ENCODE peak calls at places on chromosomes 7 and 10, in nine cellular contexts. B is HepG2, I is endothelial cell of umbilical vein, M is HCT116, D is Panc1, G is stomach, A is suprapubic skin, V is sigmoid colon, R is HL-60. T is an unnamed sample.

GRCh38 chr10:323651-324293 is 188.5 kb downstream of the ZMYND11 start:
- DNase-seq in B (peak; percentile 45), I (peak; percentile 92), M (peak; percentile 72), D (peak; percentile 85), G (peak; percentile 53), A (peak; percentile 90), V (peak; percentile 88), R (peak; percentile 48), T (peak; percentile 52)

GRCh38 chr10:24851595-24851994 is 100.8 kb downstream of the PRTFDC1 start:
- DNase-seq in B (no peak), I (peak; percentile 96), M (no peak), D (no peak), G (peak; percentile 81), A (no peak), V (no peak), R (no peak), T (peak; percentile 54)

GRCh38 chr7:15891151-15891842 is 204.8 kb upstream of the MEOX2 start:
- DNase-seq in B (no peak), I (peak; percentile 46), M (no peak), D (no peak), G (no peak), A (no peak), V (no peak), R (no peak), T (no peak)

GRCh38 chr7:66043681-66044497 is 31.7 kb upstream of the ASL start:
- DNase-seq in B (no peak), I (peak; percentile 33), M (no peak), D (no peak), G (peak; percentile 78), A (no peak), V (peak; percentile 69), R (peak; percentile 59), T (peak; percentile 72)

GRCh38 chr7:105800442-105800841 is 76.0 kb downstream of the ATXN7L1 start:
- DNase-seq in B (no peak), I (no peak), M (no peak), D (no peak), G (no peak), A (no peak), V (no peak), R (no peak), T (no peak)

GRCh38 chr7:14821757-14822480 is 80.6 kb downstream of the DGKB start:
- DNase-seq in B (no peak), I (no peak), M (no peak), D (no peak), G (no peak), A (no peak), V (no peak), R (no peak), T (no peak)

GRCh38 chr7:116511552-116512523 is 12.3 kb downstream of the CAV2 start:
- DNase-seq in B (peak; percentile 10), I (peak; percentile 96), M (peak; percentile 85), D (peak; percentile 96), G (no peak), A (no peak), V (no peak), R (no peak), T (no peak)

GRCh38 chr7:110880971-110881370 is 210.0 kb upstream of the LRRN3 start:
- DNase-seq in B (no peak), I (no peak), M (no peak), D (no peak), G (no peak), A (no peak), V (no peak), R (no peak), T (no peak)

GRCh38 chr10:17206210-17206709 is 4.8 kb upstream of the TRDMT1 start:
- DNase-seq in B (no peak), I (peak; percentile 42), M (no peak), D (no peak), G (no peak), A (no peak), V (no peak), R (peak; percentile 23), T (no peak)

GRCh38 chr7:147013820-147014219 is 897.2 kb downstream of the CNTNAP2 start:
- DNase-seq in B (no peak), I (no peak), M (no peak), D (no peak), G (no peak), A (no peak), V (no peak), R (no peak), T (no peak)

GRCh38 chr10:112650588-112651030 is 203.6 kb downstream of the VTI1A start:
- DNase-seq in B (no peak), I (peak; percentile 68), M (no peak), D (no peak), G (no peak), A (no peak), V (no peak), R (no peak), T (no peak)

GRCh38 chr10:63576501-63576900 is 55.3 kb downstream of the REEP3 start:
- DNase-seq in B (no peak), I (peak; percentile 41), M (no peak), D (no peak), G (no peak), A (no peak), V (no peak), R (no peak), T (no peak)

GRCh38 chr7:41104621-41105020 is 598.3 kb downstream of the INHBA start:
- DNase-seq in B (no peak), I (no peak), M (no peak), D (no peak), G (no peak), A (no peak), V (no peak), R (no peak), T (no peak)

GRCh38 chr7:41110186-41110585 is 592.7 kb downstream of the INHBA start:
- DNase-seq in B (no peak), I (no peak), M (no peak), D (no peak), G (no peak), A (no peak), V (no peak), R (no peak), T (no peak)

GRCh38 chr7:41108821-41109220 is 594.1 kb downstream of the INHBA start:
- DNase-seq in B (no peak), I (no peak), M (no peak), D (no peak), G (no peak), A (no peak), V (no peak), R (no peak), T (no peak)

GRCh38 chr7:41107330-41107937 is 595.5 kb downstream of the INHBA start:
- DNase-seq in B (peak; percentile 24), I (peak; percentile 3), M (peak; percentile 50), D (peak; percentile 54), G (no peak), A (no peak), V (no peak), R (no peak), T (no peak)

DNA sequence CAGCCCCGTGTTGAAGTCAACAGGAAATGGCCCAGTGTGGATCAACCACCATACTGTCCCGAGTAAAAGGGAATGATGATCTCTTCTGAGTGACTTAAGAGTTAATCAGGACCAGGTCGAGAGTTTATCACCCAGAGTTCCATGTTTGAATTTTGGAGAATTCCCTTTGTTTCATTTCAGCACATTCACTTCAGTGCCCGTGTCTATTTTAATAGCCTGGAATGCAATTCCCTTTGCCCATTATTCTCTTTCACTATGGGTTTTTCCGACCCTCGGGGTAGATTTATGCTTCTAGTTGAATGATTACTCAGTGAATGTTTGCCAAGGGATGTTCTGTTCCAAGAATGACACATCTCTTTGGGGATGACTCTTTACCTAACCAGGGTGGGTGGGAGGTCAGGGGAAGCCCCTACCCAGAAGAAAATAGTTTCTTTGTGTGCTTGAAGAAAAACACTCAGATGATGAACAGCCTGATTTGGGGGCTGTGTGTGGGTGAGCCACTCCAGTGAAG is 594.9 kb downstream of the INHBA start:
- DNase-seq in B (peak; percentile 3), I (no peak), M (no peak), D (no peak), G (no peak), A (no peak), V (no peak), R (no peak), T (no peak)
- H3K27ac ChIP-seq in B (no peak overlapping the region), I (no peak overlapping the region), M (peak overlapping the region; percentile 16), D (no peak overlapping the region), G (no peak overlapping the region), A (peak overlapping the region; percentile 40), V (no peak overlapping the region), R (no peak overlapping the region), T (no peak overlapping the region)

DNA sequence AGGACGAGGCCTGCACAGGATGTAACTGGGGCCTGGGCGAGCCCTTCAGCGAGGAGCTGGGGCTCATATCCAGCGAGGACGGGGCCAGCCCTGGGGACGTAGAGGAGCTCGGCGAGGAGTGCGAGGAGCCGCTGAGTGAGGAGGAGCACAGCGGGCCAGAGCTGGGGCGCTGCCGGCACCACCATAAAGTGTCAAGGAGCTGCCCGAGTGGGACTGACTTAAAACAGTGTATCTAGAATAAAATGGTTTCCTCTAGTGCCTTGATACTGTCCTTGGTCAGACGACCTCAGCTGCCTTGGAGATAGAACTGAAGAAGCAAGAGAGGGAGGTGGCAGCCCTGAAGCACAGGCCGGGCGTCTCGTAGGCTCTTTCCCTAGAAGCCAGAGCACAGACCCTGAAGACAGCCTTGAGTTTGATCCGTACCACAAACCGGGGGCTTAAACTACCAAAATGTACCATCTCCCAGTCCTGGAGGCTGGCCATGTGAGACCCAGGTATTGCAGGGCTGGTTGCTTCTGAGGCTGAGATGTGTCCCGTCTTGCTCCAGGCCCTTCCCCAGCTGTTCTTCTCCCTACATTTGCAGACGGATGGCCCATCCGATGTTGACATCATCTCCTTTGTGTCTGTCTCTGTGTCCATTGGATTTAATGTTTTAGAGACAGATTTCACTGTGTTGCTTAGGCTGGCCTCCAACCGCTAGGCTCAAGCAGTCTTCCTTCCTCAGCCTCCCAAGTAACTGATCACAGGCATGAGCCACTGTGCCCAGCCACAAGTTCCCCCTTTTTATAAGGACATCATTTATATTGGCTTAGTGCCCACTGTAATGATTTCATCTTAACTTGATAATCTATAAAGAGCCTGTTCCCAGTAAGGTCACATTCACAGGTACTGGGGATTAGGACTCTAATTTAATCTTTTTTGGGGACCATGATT is 35.8 kb downstream of the DNAJB6 start:
- DNase-seq in B (no peak), I (no peak), M (no peak), D (no peak), G (no peak), A (no peak), V (no peak), R (peak; percentile 38), T (no peak)
- TF ChIP-seq POLR2AphosphoS5 in B (no peak), I (no peak), M (no peak), D (no peak), G (no peak), A (no peak), V (no peak), R (no peak), T (no peak)

GRCh38 chr10:127210936-127211335 is 14.5 kb upstream of the INSYN2A start:
- DNase-seq in B (no peak), I (no peak), M (no peak), D (no peak), G (no peak), A (no peak), V (no peak), R (no peak), T (no peak)
- TF ChIP-seq CTCF in B (no peak), I (no peak), M (no peak), D (no peak), G (no peak), A (no peak), V (no peak), R (no peak), T (no peak)

DNA sequence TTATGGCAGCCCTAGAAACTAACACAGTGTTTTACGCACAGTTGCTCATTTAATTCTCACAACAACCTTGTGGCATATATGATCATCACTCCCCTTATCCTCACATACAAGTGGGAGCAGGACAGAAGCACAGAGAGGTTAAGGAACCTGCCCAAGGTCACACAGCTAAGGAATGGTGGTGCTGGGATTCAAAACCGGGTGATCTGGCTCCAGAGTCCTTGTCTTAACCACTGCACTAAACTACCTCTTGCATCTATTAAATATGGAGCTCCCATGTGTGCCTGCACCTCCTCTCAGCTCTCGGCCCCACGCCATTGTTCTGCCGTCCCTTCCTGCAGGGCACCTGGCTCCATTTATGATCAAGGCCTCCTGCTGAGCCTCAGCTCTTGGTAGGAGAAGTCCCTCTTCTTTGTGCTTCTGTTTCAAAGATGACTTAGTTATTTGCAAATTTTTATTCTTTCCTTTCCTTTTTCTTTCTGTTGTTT is 99.8 kb upstream of the PDGFA start:
- DNase-seq in B (no peak), I (no peak), M (no peak), D (no peak), G (no peak), A (no peak), V (no peak), R (no peak), T (no peak)
- H3K27ac ChIP-seq in B (peak overlapping the region; percentile 92), I (no peak overlapping the region), M (no peak overlapping the region), D (no peak overlapping the region), G (peak overlapping the region; percentile 50), A (no peak overlapping the region), V (no peak overlapping the region), R (peak overlapping the region; percentile 89), T (peak overlapping the region; percentile 82)

T was measured in transverse colon.